ENCODE peak calls at places on chromosomes 11 and 22, in nine cellular contexts. A is activated B cell treated with CpG ODN at 0.5 μM for 24 hours; N is HTR-8/SVneo; K is CD8-positive, alpha-beta T cell; C is activated CD8-positive, alpha-beta memory T cell treated with anti-CD3 and anti-CD28 coated beads for 1 hour; M is hippocampal formation; L is HEK293T; O is stimulated activated CD4-positive, alpha-beta T cell treated with anti-CD3 and anti-CD28 coated beads, TNF-alpha, amount 100 ng/mL, for 48 hours; X is activated T-helper 2 cell treated with anti-CD3 and anti-CD28 coated beads, Interferon-gamma antibody, Interleukin-2, Interleukin-4, amounts not matched to agents 10 μg/mL and 5 μg/mL and 100 μg/mL, durations not matched to agents 14 hours and 24 hours and 36 hours. G is an unnamed sample.

GRCh38 chr11:111515591-111515990 is 1.0 kb downstream of the HOATZ start:
- DNase-seq in X (no peak), A (no peak), N (no peak), L (no peak), O (no peak), C (no peak), M (no peak), K (no peak), G (no peak)

GRCh38 chr11:102936864-102937509 is 18.5 kb downstream of the MMP13 start:
- DNase-seq in A (no peak), K (no peak), C (no peak), N (no peak), X (no peak), O (no peak), M (no peak), L (no peak), G (no peak)

GRCh38 chr11:44621784-44622183 is 56.3 kb downstream of the CD82 start:
- DNase-seq in X (no peak), M (no peak), A (no peak), N (no peak), K (peak; percentile 9), L (no peak), O (no peak), C (no peak), G (peak; percentile 52)

GRCh38 chr11:34560511-34560910 is 46.9 kb upstream of the ELF5 start:
- DNase-seq in K (no peak), N (no peak), A (no peak), M (no peak), C (no peak), X (no peak), L (no peak), O (no peak), G (no peak)

GRCh38 chr22:26756675-26757293 is 99.4 kb downstream of the MIAT start:
- DNase-seq in K (peak; percentile 29), C (peak; percentile 10), A (peak; percentile 38), X (peak; percentile 47), M (peak; percentile 31), N (peak; percentile 52), L (peak; percentile 82), O (peak; percentile 27), G (no peak)

GRCh38 chr11:45264839-45265515 is 21.2 kb downstream of the SYT13 start:
- DNase-seq in M (no peak), X (no peak), O (no peak), K (no peak), A (no peak), C (no peak), L (no peak), N (peak; percentile 52), G (no peak)

GRCh38 chr11:92811341-92811740 is 158.1 kb upstream of the MTNR1B start:
- DNase-seq in C (no peak), N (no peak), O (no peak), M (no peak), A (no peak), L (no peak), K (no peak), X (no peak), G (no peak)

GRCh38 chr11:66326261-66327111 is 9.6 kb upstream of the CD248 start:
- DNase-seq in L (no peak), A (no peak), N (no peak), C (no peak), X (no peak), K (peak; percentile 45), M (no peak), O (no peak), G (no peak)

GRCh38 chr22:45006873-45007246 is 2.9 kb downstream of the PHF21B start:
- DNase-seq in M (peak; percentile 7), K (no peak), N (no peak), C (no peak), L (peak; percentile 42), A (no peak), O (no peak), X (no peak), G (no peak)

GRCh38 chr11:41281131-41281742 is 178.2 kb downstream of the LRRC4C start:
- DNase-seq in A (no peak), K (no peak), X (no peak), L (no peak), N (no peak), O (no peak), M (no peak), C (no peak), G (no peak)

GRCh38 chr22:19150482-19151328 is 613 bp upstream of the GSC2 start:
- DNase-seq in N (no peak), C (no peak), M (no peak), K (no peak), X (no peak), L (no peak), A (no peak), O (no peak), G (no peak)

GRCh38 chr11:119533462-119533861 is 110.5 kb upstream of the THY1 start:
- DNase-seq in L (no peak), A (no peak), X (no peak), O (no peak), K (no peak), C (no peak), M (no peak), N (no peak), G (no peak)

GRCh38 chr11:67409781-67410368 is 5.6 kb upstream of the CARNS1 start:
- DNase-seq in C (no peak), X (no peak), K (no peak), M (no peak), N (no peak), A (no peak), L (no peak), O (no peak), G (no peak)

GRCh38 chr11:57320719-57321387 is 3.9 kb downstream of the TNKS1BP1 start:
- DNase-seq in X (no peak), O (no peak), A (no peak), C (no peak), L (no peak), K (no peak), M (no peak), N (no peak), G (no peak)

GRCh38 chr22:50675553-50676199 is 3.1 kb downstream of the SHANK3 start:
- DNase-seq in X (no peak), A (no peak), C (no peak), L (no peak), N (no peak), O (no peak), M (no peak), K (no peak), G (no peak)

GRCh38 chr11:6200975-6201374 is 2.0 kb downstream of the OR52W1 start:
- DNase-seq in M (no peak), A (no peak), X (no peak), L (no peak), C (no peak), O (no peak), K (peak; percentile 31), N (no peak), G (no peak)

GRCh38 chr11:128835741-128836410 is 31.2 kb downstream of the KCNJ1 start:
- DNase-seq in O (no peak), X (no peak), L (no peak), M (no peak), A (no peak), K (no peak), N (no peak), C (no peak), G (no peak)

GRCh38 chr11:130477646-130478203 is 29.3 kb downstream of the ADAMTS15 start:
- DNase-seq in M (no peak), O (no peak), C (no peak), A (no peak), K (no peak), L (no peak), N (no peak), X (peak; percentile 1), G (no peak)

GRCh38 chr11:131932584-131933360 is 562.4 kb downstream of the NTM start:
- DNase-seq in L (no peak), M (peak; percentile 40), C (no peak), O (no peak), K (no peak), A (no peak), X (no peak), N (no peak), G (no peak)

GRCh38 chr11:89184021-89184420 is 6.3 kb downstream of the TYR start:
- DNase-seq in M (no peak), X (no peak), N (no peak), A (no peak), O (no peak), L (no peak), C (no peak), K (no peak), G (no peak)

G was measured in activated naive CD4-positive, alpha-beta T cell treated with anti-CD3 and anti-CD28 coated beads, Interleukin-2, amount 50 U/mL, for 72 hours.